ENCODE peak calls at places on chromosomes 12 and 14, in four cellular contexts. N, Z, H and C are unnamed samples.

GRCh38 chr12:53586745-53587144 is 39.4 kb downstream of the ATF7 start:
- DNase-seq in N (no peak), Z (no peak), H (no peak), C (no peak)

GRCh38 chr12:31874961-31875608 is 84.1 kb upstream of the RESF1 start:
- DNase-seq in N (peak), Z (peak), H (peak), C (peak)

GRCh38 chr12:96247567-96247962 is 53.4 kb downstream of the ELK3 start:
- DNase-seq in N (no peak), Z (no peak), H (no peak), C (no peak)

GRCh38 chr12:131379758-131380157 is 331.1 kb upstream of the SFSWAP start:
- DNase-seq in N (no peak), Z (no peak), H (no peak), C (no peak)

GRCh38 chr12:104692335-104693218 is 235.8 kb downstream of the CHST11 start:
- DNase-seq in N (no peak), Z (no peak), H (no peak), C (no peak)

GRCh38 chr12:115377230-115377629 is 693.3 kb upstream of the TBX3 start:
- DNase-seq in N (no peak), Z (no peak), H (no peak), C (no peak)

GRCh38 chr12:5072326-5072725 is 28.6 kb downstream of the KCNA5 start:
- DNase-seq in N (no peak), Z (no peak), H (no peak), C (no peak)

GRCh38 chr12:110199360-110200123 is 75.4 kb downstream of the IFT81 start:
- DNase-seq in N (peak), Z (peak), H (no peak), C (no peak)

GRCh38 chr12:23221066-23221465 is 596.1 kb downstream of the ETNK1 start:
- DNase-seq in N (no peak), Z (no peak), H (no peak), C (no peak)

GRCh38 chr12:101792046-101792931 is 38.5 kb downstream of the GNPTAB start:
- DNase-seq in N (peak), Z (no peak), H (no peak), C (no peak)

GRCh38 chr14:64639340-64639821 is 64.8 kb upstream of the PLEKHG3 start:
- DNase-seq in N (no peak), Z (no peak), H (no peak), C (no peak)

GRCh38 chr14:100466111-100466856 is 120.9 kb downstream of the BEGAIN start:
- DNase-seq in N (no peak), Z (no peak), H (no peak), C (no peak)

GRCh38 chr14:69582207-69582606 is 7.5 kb upstream of the CCDC177 start:
- DNase-seq in N (no peak), Z (no peak), H (no peak), C (no peak)

GRCh38 chr12:55673638-55674037 is 34.1 kb downstream of the ITGA7 start:
- DNase-seq in N (no peak), Z (no peak), H (no peak), C (no peak)

GRCh38 chr14:99549684-99550083 is 54.3 kb downstream of the CCDC85C start:
- DNase-seq in N (no peak), Z (no peak), H (no peak), C (no peak)